ENCODE peak calls at places on chromosomes 6 and 20, in seven cellular contexts. A is memory B cell, R is right cardiac atrium, N is H7, M is astrocyte of the hippocampus, P is thoracic aorta, X is astrocyte. V is an unnamed sample.

GRCh38 chr6:118263929-118264486 is 284.1 kb upstream of the PLN start:
- DNase-seq in A (no peak), R (no peak), N (peak; percentile 16), M (peak; percentile 68), P (no peak), X (peak; percentile 8), V (no peak)

GRCh38 chr6:44542401-44543116 is 155.1 kb downstream of the CDC5L start:
- DNase-seq in A (no peak), R (peak; percentile 77), N (peak; percentile 57), M (peak; percentile 76), P (no peak), X (no peak), V (no peak)

GRCh38 chr6:170497845-170498281 is 55.2 kb downstream of the PSMB1 start:
- DNase-seq in A (no peak), R (no peak), N (peak; percentile 76), M (peak; percentile 63), P (no peak), X (peak; percentile 3), V (no peak)

GRCh38 chr6:119322715-119323350 is 26.7 kb downstream of the MAN1A1 start:
- DNase-seq in A (no peak), R (no peak), N (no peak), M (no peak), P (no peak), X (no peak), V (no peak)

GRCh38 chr20:8621021-8621420 is 447.9 kb upstream of the PLCB4 start:
- DNase-seq in A (no peak), R (no peak), N (no peak), M (no peak), P (no peak), X (no peak), V (no peak)

GRCh38 chr6:231779-232178 is 60.5 kb upstream of the DUSP22 start:
- DNase-seq in A (no peak), R (no peak), N (no peak), M (no peak), P (no peak), X (no peak), V (no peak)

GRCh38 chr20:15832512-15832911 is 740.7 kb downstream of the KIF16B start:
- DNase-seq in A (no peak), R (no peak), N (no peak), M (no peak), P (no peak), X (no peak), V (no peak)

GRCh38 chr6:147283460-147283859 is 79.2 kb downstream of the STXBP5 start:
- DNase-seq in A (no peak), R (no peak), N (no peak), M (no peak), P (no peak), X (peak; percentile 25), V (no peak)

GRCh38 chr6:119273799-119274595 is 75.6 kb downstream of the MAN1A1 start:
- DNase-seq in A (no peak), R (no peak), N (no peak), M (no peak), P (no peak), X (peak; percentile 62), V (no peak)

GRCh38 chr20:61953037-61953788 is 112.5 kb downstream of the TAF4 start:
- DNase-seq in A (no peak), R (no peak), N (no peak), M (no peak), P (no peak), X (no peak), V (no peak)

GRCh38 chr6:130655586-130655985 is 171.6 kb upstream of the SMLR1 start:
- DNase-seq in A (no peak), R (no peak), N (no peak), M (no peak), P (no peak), X (peak; percentile 57), V (no peak)

V was measured in activated B cell treated with CpG ODN at 0.5 μM for 24 hours.